ENCODE peak calls at places on chromosomes 11 and 22, in six cellular contexts. Y is stimulated activated CD4-positive, alpha-beta T cell treated with anti-CD3 and anti-CD28 coated beads, Interleukin-12 subunit alpha, Interleukin-12 subunit beta, amount 100 ng/mL, for 4 hours; X is stomach; L is hypothalamus; N is activated T-helper 1 cell treated with anti-CD3 and anti-CD28 coated beads, Interleukin-12 subunit alpha, Interleukin-12 subunit beta, Interleukin-2, Interleukin-4 antibody, amounts not matched to agents 30 ng/mL and 10 ng/mL and 1 ng/mL, durations not matched to agents 14 hours and 24 hours and 36 hours; C is T-helper 9 cell. P is an unnamed sample.

GRCh38 chr11:75667831-75668507 is 869 bp downstream of the MAP6 start:
- DNase-seq in Y (no peak), X (peak; percentile 33), L (peak; percentile 72), N (peak; percentile 34), C (no peak), P (peak; percentile 45)

GRCh38 chr22:39434243-39434653 is 22.6 kb upstream of the MGAT3 start:
- DNase-seq in Y (no peak), X (no peak), L (peak; percentile 77), N (no peak), C (no peak), P (no peak)

GRCh38 chr11:12800032-12800671 is 125.9 kb downstream of the TEAD1 start:
- DNase-seq in Y (no peak), X (peak; percentile 63), L (no peak), N (no peak), C (no peak), P (no peak)

GRCh38 chr22:29003975-29004646 is 57.5 kb downstream of the C22orf31 start:
- DNase-seq in Y (no peak), X (peak; percentile 55), L (no peak), N (no peak), C (no peak), P (no peak)

GRCh38 chr11:134542401-134543143 is 130.5 kb upstream of the B3GAT1 start:
- DNase-seq in Y (no peak), X (no peak), L (no peak), N (no peak), C (no peak), P (no peak)

GRCh38 chr11:93849751-93850584 is 450 bp downstream of the VSTM5 start:
- DNase-seq in Y (no peak), X (peak; percentile 71), L (no peak), N (no peak), C (no peak), P (no peak)

GRCh38 chr11:106691807-106692365 is 326.4 kb downstream of the GUCY1A2 start:
- DNase-seq in Y (no peak), X (no peak), L (no peak), N (no peak), C (no peak), P (no peak)

GRCh38 chr11:75441804-75442132 is 8.8 kb upstream of the KLHL35 start:
- DNase-seq in Y (no peak), X (peak; percentile 76), L (no peak), N (no peak), C (no peak), P (no peak)

GRCh38 chr22:48919851-48920589 is 907.7 kb downstream of the BRD1 start:
- DNase-seq in Y (no peak), X (peak; percentile 16), L (no peak), N (no peak), C (no peak), P (no peak)

GRCh38 chr11:98616256-98616655 is 404.5 kb upstream of the CNTN5 start:
- DNase-seq in Y (no peak), X (no peak), L (no peak), N (no peak), C (no peak), P (no peak)

GRCh38 chr11:130705670-130706421 is 210.4 kb downstream of the SNX19 start:
- DNase-seq in Y (no peak), X (no peak), L (no peak), N (no peak), C (no peak), P (no peak)

GRCh38 chr11:45180888-45181594 is 34.6 kb downstream of the PRDM11 start:
- DNase-seq in Y (peak; percentile 29), X (peak; percentile 71), L (no peak), N (no peak), C (peak; percentile 8), P (peak; percentile 41)

GRCh38 chr22:29380856-29381255 is 7.5 kb downstream of the AP1B1 start:
- DNase-seq in Y (no peak), X (no peak), L (no peak), N (no peak), C (no peak), P (no peak)

GRCh38 chr22:35376728-35377472 is 4.0 kb upstream of the HMOX1 start:
- DNase-seq in Y (peak; percentile 28), X (peak; percentile 91), L (peak; percentile 58), N (no peak), C (no peak), P (peak; percentile 44)

GRCh38 chr11:44112083-44112865 is 16.8 kb downstream of the EXT2 start:
- DNase-seq in Y (no peak), X (no peak), L (no peak), N (no peak), C (no peak), P (no peak)

GRCh38 chr22:30262917-30263741 is 3.5 kb downstream of the OSM start:
- DNase-seq in Y (peak; percentile 85), X (peak; percentile 80), L (peak; percentile 52), N (peak; percentile 67), C (peak; percentile 84), P (peak; percentile 72)

GRCh38 chr11:111336582-111337256 is 38.4 kb downstream of the POU2AF3 start:
- DNase-seq in Y (no peak), X (no peak), L (no peak), N (no peak), C (no peak), P (no peak)

GRCh38 chr11:119389611-119390254 is 8.2 kb upstream of the USP2 start:
- DNase-seq in Y (no peak), X (no peak), L (no peak), N (no peak), C (no peak), P (no peak)

GRCh38 chr11:55895216-55895615 is 12.1 kb downstream of the TRIM51 start:
- DNase-seq in Y (no peak), X (no peak), L (no peak), N (no peak), C (no peak), P (no peak)

GRCh38 chr11:125082040-125082439 is 18.9 kb downstream of the SLC37A2 start:
- DNase-seq in Y (no peak), X (no peak), L (no peak), N (no peak), C (no peak), P (no peak)

GRCh38 chr11:2582958-2583604 is 116.7 kb downstream of the KCNQ1OT1 start:
- DNase-seq in Y (no peak), X (peak; percentile 24), L (no peak), N (no peak), C (no peak), P (peak; percentile 9)

GRCh38 chr11:11318961-11319360 is 34.1 kb downstream of the CSNK2A3 start:
- DNase-seq in Y (no peak), X (no peak), L (no peak), N (no peak), C (no peak), P (no peak)

GRCh38 chr11:117861151-117862018 is 15.1 kb downstream of the FXYD6 start:
- DNase-seq in Y (no peak), X (peak; percentile 24), L (no peak), N (no peak), C (no peak), P (no peak)

GRCh38 chr11:38791346-38791961 is 2193.4 kb upstream of the RAG2 start:
- DNase-seq in Y (no peak), X (no peak), L (no peak), N (no peak), C (no peak), P (no peak)

GRCh38 chr11:109374441-109374840 is 47.5 kb upstream of the C11orf87 start:
- DNase-seq in Y (no peak), X (no peak), L (no peak), N (no peak), C (no peak), P (no peak)

GRCh38 chr22:17266261-17266971 is 47.2 kb upstream of the ADA2 start:
- DNase-seq in Y (no peak), X (no peak), L (peak; percentile 15), N (peak; percentile 22), C (no peak), P (no peak)

GRCh38 chr11:104015649-104016415 is 20.6 kb upstream of the DDI1 start:
- DNase-seq in Y (no peak), X (no peak), L (no peak), N (no peak), C (no peak), P (no peak)

P was measured in activated B cell treated with CpG ODN at 0.5 μM for 24 hours.